ENCODE peak calls at places on chromosomes 1 and 21, in six cellular contexts. F, C, P, G, T and Z are unnamed samples.

GRCh38 chr1:15691434-15692032 is 7.4 kb downstream of the PLEKHM2 start:
- DNase-seq in P (no peak), F (no peak), T (no peak), C (no peak), G (peak), Z (no peak)

GRCh38 chr1:77322061-77322900 is 40.5 kb downstream of the AK5 start:
- DNase-seq in C (peak), T (no peak), G (no peak), F (no peak), P (peak), Z (no peak)

GRCh38 chr1:33256335-33256700 is at the start of gene ZNF362:
- DNase-seq in F (peak), P (peak), T (peak), G (peak), C (peak), Z (peak)

GRCh38 chr1:86461482-86461881 is 7.2 kb upstream of the CLCA1 start:
- DNase-seq in C (no peak), T (no peak), G (no peak), P (no peak), F (no peak), Z (no peak)

GRCh38 chr1:24964811-24965570 is 34.9 kb upstream of the RUNX3 start:
- DNase-seq in P (peak), F (peak), T (no peak), G (no peak), C (no peak), Z (no peak)

GRCh38 chr1:24932284-24932683 is 2.2 kb upstream of the RUNX3 start:
- DNase-seq in C (peak), F (peak), G (no peak), P (peak), T (peak), Z (peak)

GRCh38 chr1:16191309-16191708 is 21.1 kb downstream of the ARHGEF19 start:
- DNase-seq in G (no peak), P (no peak), C (no peak), T (no peak), F (no peak), Z (no peak)

GRCh38 chr1:93021539-93022134 is 57.4 kb upstream of the MTF2 start:
- DNase-seq in P (no peak), F (no peak), G (no peak), C (peak), T (no peak), Z (no peak)

GRCh38 chr1:186102559-186103148 is 272.4 kb downstream of the TPR start:
- DNase-seq in C (peak), P (no peak), F (no peak), T (no peak), G (peak), Z (no peak)

GRCh38 chr1:41498809-41499208 is 14.3 kb upstream of the EDN2 start:
- DNase-seq in T (no peak), F (no peak), G (peak), P (peak), C (no peak), Z (no peak)

GRCh38 chr1:209504571-209504970 is 78.9 kb upstream of the CAMK1G start:
- DNase-seq in G (no peak), F (no peak), C (no peak), T (no peak), P (no peak), Z (no peak)

GRCh38 chr1:68103006-68103545 is 52.6 kb upstream of the DIRAS3 start:
- DNase-seq in C (peak), T (no peak), F (no peak), G (no peak), P (no peak), Z (no peak)

GRCh38 chr1:19033516-19033840 is 77.0 kb upstream of the IFFO2 start:
- DNase-seq in T (no peak), C (no peak), F (no peak), P (no peak), G (no peak), Z (no peak)

GRCh38 chr1:156033011-156033410 is 12.3 kb upstream of the SSR2 start:
- DNase-seq in C (peak), T (no peak), G (no peak), P (no peak), F (no peak), Z (no peak)

GRCh38 chr21:16620921-16621320 is 891.1 kb downstream of the USP25 start:
- DNase-seq in T (no peak), P (no peak), C (no peak), G (no peak), F (no peak), Z (no peak)

GRCh38 chr1:21262282-21263051 is 27.8 kb downstream of the ECE1 start:
- DNase-seq in F (no peak), T (no peak), C (no peak), G (peak), P (peak), Z (no peak)

GRCh38 chr1:164706596-164706995 is 147.6 kb downstream of the PBX1 start:
- DNase-seq in T (no peak), F (no peak), P (no peak), G (no peak), C (no peak), Z (no peak)

GRCh38 chr1:29096255-29096896 is 27.3 kb downstream of the TMEM200B start:
- DNase-seq in G (no peak), F (no peak), C (peak), P (no peak), T (no peak), Z (no peak)

GRCh38 chr1:62391369-62391971 is 45.4 kb upstream of the USP1 start:
- DNase-seq in T (no peak), C (peak), F (no peak), P (peak), G (no peak), Z (peak)

GRCh38 chr1:38860464-38860816 is 868 bp upstream of the RRAGC start:
- DNase-seq in G (no peak), P (no peak), T (no peak), F (no peak), C (peak), Z (no peak)

GRCh38 chr1:75233302-75233929 is 99.2 kb downstream of the LHX8 start:
- DNase-seq in F (no peak), C (peak), P (no peak), T (no peak), G (no peak), Z (peak)

GRCh38 chr1:9849691-9850441 is 26.1 kb upstream of the CLSTN1 start:
- DNase-seq in G (no peak), T (no peak), F (no peak), C (no peak), P (no peak), Z (no peak)

GRCh38 chr1:223765036-223765718 is 52.8 kb downstream of the CAPN2 start:
- DNase-seq in P (no peak), C (no peak), F (no peak), G (peak), T (no peak), Z (no peak)

GRCh38 chr1:158329807-158330206 is 1.5 kb downstream of the CD1B start:
- DNase-seq in C (peak), G (no peak), P (no peak), F (no peak), T (no peak), Z (no peak)

GRCh38 chr1:63621075-63621474 is 27.9 kb downstream of the PGM1 start:
- DNase-seq in C (no peak), P (no peak), T (no peak), G (peak), F (no peak), Z (no peak)

GRCh38 chr1:63623952-63624351 is 30.7 kb downstream of the PGM1 start:
- DNase-seq in C (no peak), P (no peak), F (no peak), G (no peak), T (no peak), Z (no peak)

GRCh38 chr1:63621698-63622097 is 28.5 kb downstream of the PGM1 start:
- DNase-seq in C (no peak), T (no peak), G (peak), F (no peak), P (peak), Z (no peak)

GRCh38 chr1:63624911-63625310 is 31.7 kb downstream of the PGM1 start:
- DNase-seq in G (no peak), P (no peak), C (no peak), T (no peak), F (no peak), Z (no peak)

GRCh38 chr1:63622847-63623566 is 29.8 kb downstream of the PGM1 start:
- DNase-seq in C (no peak), G (peak), F (no peak), T (no peak), P (peak), Z (no peak)
- TF ChIP-seq CTCF in C (no peak), G (no peak), F (no peak), T (no peak), P (no peak), Z (no peak)

GRCh38 chr1:27496604-27497155 is 6.7 kb upstream of the WASF2 start:
- DNase-seq in P (no peak), F (no peak), T (no peak), G (peak), C (peak), Z (peak)
- TF ChIP-seq CTCF in P (no peak), F (no peak), T (peak), G (no peak), C (no peak), Z (no peak)

DNA sequence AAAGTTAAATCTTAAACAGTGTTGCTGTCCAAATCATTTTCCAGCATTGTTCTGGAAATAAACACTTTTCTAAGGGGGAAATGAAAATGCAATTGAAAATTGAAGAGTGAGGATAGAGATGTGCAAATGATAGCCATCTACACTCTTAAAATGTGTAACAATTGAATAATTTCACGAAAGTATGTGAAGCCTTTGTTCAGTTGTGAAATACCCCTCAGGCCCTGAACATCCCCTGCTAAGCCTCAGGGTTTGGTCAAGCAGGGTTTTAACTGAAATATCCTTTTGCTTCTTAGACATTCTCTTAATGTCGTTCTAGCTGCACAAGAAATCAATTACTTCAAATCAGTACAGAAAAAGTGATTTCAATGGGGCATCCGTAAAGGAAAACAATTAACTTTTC is 65.9 kb upstream of the DYNLT5 start:
- DNase-seq in P (no peak), F (no peak), C (no peak), T (no peak), G (no peak), Z (no peak)
- TF ChIP-seq CTCF in P (no peak), F (no peak), C (no peak), T (no peak), G (no peak), Z (no peak)

GRCh38 chr1:17265162-17265561 is 16.3 kb downstream of the PADI3 start:
- DNase-seq in G (no peak), P (no peak), T (no peak), F (no peak), C (no peak), Z (no peak)
- TF ChIP-seq CTCF in G (no peak), P (no peak), T (no peak), F (no peak), C (no peak), Z (no peak)

DNA sequence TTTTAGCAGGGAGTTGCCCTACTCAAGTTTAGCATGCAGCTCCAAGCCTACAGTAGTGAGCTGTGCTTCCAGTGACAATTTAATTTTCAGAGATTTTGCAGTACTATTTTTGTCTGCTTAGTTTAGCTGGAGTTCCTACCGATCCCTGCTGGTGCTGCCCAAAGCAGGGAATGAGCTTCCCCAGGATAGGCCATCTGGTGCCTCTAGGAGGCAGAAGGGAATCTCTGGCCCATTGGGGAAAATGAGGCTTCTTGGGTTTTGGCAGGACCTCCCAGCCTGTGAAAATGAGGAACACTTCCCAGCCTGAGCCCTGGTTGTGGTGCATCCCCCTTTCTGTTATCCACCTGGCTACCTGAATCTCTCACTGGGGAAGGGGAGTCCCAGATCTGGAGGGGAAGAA is 149.2 kb downstream of the RASAL2 start:
- DNase-seq in F (no peak), C (no peak), G (no peak), P (no peak), T (no peak), Z (no peak)
- TF ChIP-seq CTCF in F (no peak), C (no peak), G (no peak), P (no peak), T (no peak), Z (no peak)

GRCh38 chr1:206797534-206798383 is 25.5 kb upstream of the IL10 start:
- DNase-seq in P (peak), G (no peak), T (no peak), F (no peak), C (peak), Z (peak)
- TF ChIP-seq CTCF in P (no peak), G (no peak), T (peak), F (peak), C (peak), Z (no peak)

GRCh38 chr1:119740261-119740660 is 28.4 kb downstream of the HMGCS2 start:
- DNase-seq in G (no peak), P (no peak), F (no peak), T (no peak), C (no peak), Z (no peak)
- TF ChIP-seq CTCF in G (no peak), P (no peak), F (no peak), T (no peak), C (no peak), Z (no peak)

DNA sequence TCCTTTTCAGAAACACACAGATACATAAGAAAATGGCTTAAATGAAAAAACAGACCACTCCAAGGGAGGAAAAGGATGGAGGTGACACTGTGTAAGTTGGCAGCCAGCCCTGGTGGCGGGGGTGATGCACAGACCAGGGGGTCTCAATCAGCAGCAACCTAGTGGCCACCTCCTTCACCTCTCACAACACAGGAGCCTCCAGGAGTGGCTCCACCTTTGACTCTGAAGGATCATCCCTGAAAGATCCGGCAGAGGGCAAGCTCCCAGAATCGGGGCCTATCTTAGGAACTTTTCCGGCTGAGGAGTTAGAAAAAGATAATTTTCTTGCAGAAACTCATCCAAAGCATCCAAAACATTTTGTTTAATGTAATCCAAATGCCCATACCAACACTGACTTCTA is 51.2 kb upstream of the SMYD2 start:
- DNase-seq in C (no peak), F (no peak), T (no peak), P (no peak), G (no peak), Z (no peak)
- TF ChIP-seq CTCF in C (no peak), F (no peak), T (no peak), P (no peak), G (no peak), Z (no peak)